ENCODE peak calls at places on chromosomes 6 and 20, in ten cellular contexts. V, N, B, U, L, X, K, A, W and I are unnamed samples.
A peak's percentile ranks its signal among the peaks of the same experiment; 100 is the strongest.

GRCh38 chr6:11996751-11997150 is 15.4 kb upstream of the HIVEP1 start:
- DNase-seq in X (no peak), N (no peak), U (no peak), L (no peak), B (no peak), K (no peak), V (no peak), W (no peak), A (no peak), I (no peak)

GRCh38 chr6:26312096-26312463 is 52.9 kb upstream of the BTN3A2 start:
- DNase-seq in U (no peak), X (no peak), B (no peak), L (no peak), W (no peak), K (no peak), A (no peak), N (peak; percentile 34), V (no peak), I (no peak)

GRCh38 chr6:155245871-155246270 is 17.9 kb upstream of the CLDN20 start:
- DNase-seq in V (no peak), K (no peak), X (no peak), B (no peak), W (no peak), L (no peak), U (no peak), N (no peak), A (no peak), I (no peak)

GRCh38 chr6:41545703-41546474 is at the start of gene FOXP4:
- DNase-seq in K (peak; percentile 97), L (peak; percentile 87), X (peak; percentile 96), W (peak; percentile 89), V (peak; percentile 94), N (peak; percentile 91), A (peak; percentile 93), U (peak; percentile 92), B (peak; percentile 91), I (peak; percentile 95)

GRCh38 chr6:148945311-148946021 is 198.6 kb downstream of the UST start:
- DNase-seq in A (no peak), B (no peak), X (no peak), V (no peak), W (no peak), L (no peak), N (no peak), K (no peak), U (no peak), I (no peak)

GRCh38 chr6:133341607-133342158 is 100.5 kb downstream of the EYA4 start:
- DNase-seq in A (no peak), L (no peak), X (no peak), B (no peak), V (no peak), W (no peak), N (no peak), U (peak; percentile 10), K (no peak), I (no peak)

GRCh38 chr20:10350188-10350842 is 83.7 kb downstream of the MKKS start:
- DNase-seq in N (no peak), V (no peak), A (no peak), B (no peak), K (no peak), W (no peak), U (no peak), L (no peak), X (no peak), I (no peak)

GRCh38 chr20:19741914-19742313 is 16.1 kb upstream of the RIN2 start:
- DNase-seq in U (no peak), V (no peak), N (no peak), A (no peak), W (no peak), L (no peak), X (no peak), K (no peak), B (no peak), I (no peak)

GRCh38 chr6:17580518-17581048 is 19.5 kb upstream of the FAM8A1 start:
- DNase-seq in B (peak; percentile 35), X (no peak), V (peak; percentile 46), K (no peak), U (peak; percentile 65), L (peak; percentile 60), A (no peak), W (peak; percentile 31), N (peak; percentile 50), I (peak; percentile 77)

GRCh38 chr20:54364365-54364764 is 111.0 kb upstream of the DOK5 start:
- DNase-seq in V (no peak), N (no peak), K (no peak), B (no peak), L (no peak), X (no peak), A (no peak), W (no peak), U (no peak), I (no peak)

GRCh38 chr20:5353624-5354496 is 37.1 kb upstream of the PROKR2 start:
- DNase-seq in U (no peak), V (no peak), B (no peak), N (peak; percentile 67), W (no peak), X (no peak), L (no peak), A (no peak), K (no peak), I (no peak)

GRCh38 chr6:154907293-154907692 is 87.8 kb upstream of the TIAM2 start:
- DNase-seq in X (no peak), W (no peak), L (no peak), N (no peak), A (no peak), K (no peak), V (no peak), B (no peak), U (no peak), I (peak; percentile 48)

GRCh38 chr6:4740032-4740431 is 36.2 kb upstream of the CDYL start:
- DNase-seq in X (no peak), N (no peak), L (no peak), U (no peak), K (no peak), V (no peak), W (no peak), A (no peak), B (no peak), I (no peak)

GRCh38 chr6:4731996-4732395 is 44.2 kb upstream of the CDYL start:
- DNase-seq in L (no peak), U (no peak), X (no peak), A (no peak), B (no peak), W (no peak), K (no peak), N (no peak), V (no peak), I (no peak)

GRCh38 chr6:4732691-4733315 is 43.4 kb upstream of the CDYL start:
- DNase-seq in V (peak; percentile 66), U (peak; percentile 75), B (peak; percentile 44), X (peak; percentile 55), A (no peak), L (peak; percentile 35), K (no peak), N (peak; percentile 95), W (peak; percentile 49), I (peak; percentile 69)

GRCh38 chr6:4736371-4736873 is 39.8 kb upstream of the CDYL start:
- DNase-seq in B (no peak), U (no peak), L (no peak), K (no peak), V (no peak), A (no peak), N (no peak), W (no peak), X (no peak), I (no peak)
- H3K4me1 ChIP-seq in B (no peaks in the 10 kb centered on the region), U (peaks cover 4% of the 10 kb centered on the region), L (no peaks in the 10 kb centered on the region), K (no peaks in the 10 kb centered on the region), V (peaks cover 2% of the 10 kb centered on the region), A (no peaks in the 10 kb centered on the region), N (peaks cover 23% of the 10 kb centered on the region), W (peaks cover 6% of the 10 kb centered on the region), X (peaks cover 7% of the 10 kb centered on the region), I (no peaks in the 10 kb centered on the region)

GRCh38 chr6:164062872-164063271 is 648.4 kb downstream of the QKI start:
- DNase-seq in N (no peak), L (no peak), K (no peak), X (no peak), W (no peak), A (no peak), B (no peak), V (no peak), U (no peak), I (no peak)
- H3K4me1 ChIP-seq in N (no peaks in the 10 kb centered on the region), L (no peaks in the 10 kb centered on the region), K (no peaks in the 10 kb centered on the region), X (peaks cover 10% of the 10 kb centered on the region), W (no peaks in the 10 kb centered on the region), A (no peaks in the 10 kb centered on the region), B (no peaks in the 10 kb centered on the region), V (no peaks in the 10 kb centered on the region), U (no peaks in the 10 kb centered on the region), I (no peaks in the 10 kb centered on the region)

DNA sequence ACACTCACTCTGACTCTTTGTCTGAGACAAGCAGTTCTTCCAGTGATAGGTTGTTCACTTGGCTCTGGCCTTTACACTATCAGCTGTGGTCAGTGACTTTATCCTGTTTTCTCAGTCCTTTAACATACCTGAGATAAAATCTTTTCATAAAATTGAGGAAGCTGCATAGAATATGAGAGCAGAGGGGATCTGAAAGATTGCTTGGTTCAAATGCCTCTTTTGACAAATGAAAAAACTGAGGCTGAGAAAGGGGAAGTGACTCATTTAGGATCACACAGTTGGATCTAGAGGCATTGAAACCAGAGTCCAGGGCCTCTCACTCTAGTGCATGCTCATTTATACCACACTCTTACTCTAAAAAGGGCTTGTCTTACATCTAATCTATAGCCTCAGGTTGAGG is 277.0 kb upstream of the TBX18 start:
- DNase-seq in B (no peak), U (no peak), X (no peak), N (no peak), L (no peak), V (no peak), W (no peak), A (no peak), K (no peak), I (no peak)
- H3K4me1 ChIP-seq in B (no peaks in the 10 kb centered on the region), U (no peaks in the 10 kb centered on the region), X (no peaks in the 10 kb centered on the region), N (no peaks in the 10 kb centered on the region), L (no peaks in the 10 kb centered on the region), V (no peaks in the 10 kb centered on the region), W (no peaks in the 10 kb centered on the region), A (no peaks in the 10 kb centered on the region), K (no peaks in the 10 kb centered on the region), I (no peaks in the 10 kb centered on the region)

GRCh38 chr20:61433816-61434215 is 181.8 kb downstream of the CDH4 start:
- DNase-seq in N (no peak), B (no peak), W (no peak), X (no peak), A (no peak), V (no peak), L (no peak), K (no peak), U (no peak), I (no peak)
- H3K4me1 ChIP-seq in N (peaks cover 45% of the 10 kb centered on the region), B (no peaks in the 10 kb centered on the region), W (no peaks in the 10 kb centered on the region), X (peaks cover 50% of the 10 kb centered on the region), A (no peaks in the 10 kb centered on the region), V (peaks cover 24% of the 10 kb centered on the region), L (no peaks in the 10 kb centered on the region), K (no peaks in the 10 kb centered on the region), U (no peaks in the 10 kb centered on the region), I (no peaks in the 10 kb centered on the region)

DNA sequence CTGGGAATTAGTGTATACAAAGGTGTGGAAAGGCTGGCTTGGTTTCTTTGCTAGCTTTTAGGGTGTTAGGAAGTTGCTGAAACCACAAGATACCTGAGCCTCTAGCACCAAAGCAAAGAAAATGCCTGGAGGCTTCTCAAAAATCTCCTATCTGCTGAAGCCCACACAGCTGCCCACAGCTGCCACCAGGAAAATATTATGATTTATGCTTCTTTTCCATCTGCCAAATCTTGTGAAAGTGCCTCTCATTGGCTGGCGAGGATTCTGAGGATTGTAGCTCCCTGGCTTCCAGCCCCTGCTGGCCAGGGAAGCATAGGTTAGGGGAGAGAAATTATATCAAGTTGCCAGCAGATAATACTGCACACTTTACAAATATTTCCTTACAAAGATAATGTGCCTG is 98.5 kb downstream of the MRPL14 start:
- DNase-seq in X (no peak), A (no peak), N (peak; percentile 28), U (no peak), K (no peak), L (no peak), W (no peak), B (no peak), V (no peak), I (no peak)
- H3K4me1 ChIP-seq in X (peaks cover 11% of the 10 kb centered on the region), A (no peaks in the 10 kb centered on the region), N (peaks cover 16% of the 10 kb centered on the region), U (no peaks in the 10 kb centered on the region), K (no peaks in the 10 kb centered on the region), L (peaks cover 4% of the 10 kb centered on the region), W (no peaks in the 10 kb centered on the region), B (no peaks in the 10 kb centered on the region), V (no peaks in the 10 kb centered on the region), I (no peaks in the 10 kb centered on the region)